ENCODE peak calls at places on chromosomes 13 and 19, in four cellular contexts. One of them, this sample, is unnamed.

GRCh38 chr19:17654993-17655392 is 33.2 kb downstream of the UNC13A start:
- DNase-seq in GM12878: no peak
- DNase-seq in WTC11: peak; percentile 50
- DNase-seq in K562: peak; percentile 40
- DNase-seq in this sample: no peak

GRCh38 chr19:31819837-31820236 is 470.6 kb upstream of the TSHZ3 start:
- DNase-seq in K562: no peak
- DNase-seq in GM12878: no peak
- DNase-seq in WTC11: no peak
- DNase-seq in this sample: no peak

GRCh38 chr13:40087021-40088002 is 431.9 kb downstream of the COG6 start:
- DNase-seq in K562: no peak
- DNase-seq in WTC11: peak; percentile 22
- DNase-seq in GM12878: no peak
- DNase-seq in this sample: peak; percentile 56

GRCh38 chr13:102040812-102041211 is 361.0 kb downstream of the FGF14 start:
- DNase-seq in WTC11: no peak
- DNase-seq in GM12878: no peak
- DNase-seq in K562: no peak
- DNase-seq in this sample: no peak

GRCh38 chr19:15432018-15432494 is 13.3 kb upstream of the AKAP8L start:
- DNase-seq in GM12878: no peak
- DNase-seq in WTC11: no peak
- DNase-seq in K562: peak; percentile 49
- DNase-seq in this sample: no peak

GRCh38 chr13:47175172-47175806 is 278.4 kb upstream of the HTR2A start:
- DNase-seq in WTC11: no peak
- DNase-seq in K562: no peak
- DNase-seq in GM12878: no peak
- DNase-seq in this sample: no peak

GRCh38 chr19:38434549-38435051 is 1.1 kb downstream of the RYR1 start:
- DNase-seq in K562: peak; percentile 73
- DNase-seq in WTC11: peak; percentile 94
- DNase-seq in GM12878: no peak
- DNase-seq in this sample: no peak

GRCh38 chr19:38425810-38426466 is at the start of gene RASGRP4:
- DNase-seq in WTC11: peak; percentile 45
- DNase-seq in GM12878: no peak
- DNase-seq in K562: peak; percentile 84
- DNase-seq in this sample: no peak

GRCh38 chr19:43625918-43626579 is 6.6 kb upstream of the ZNF428 start:
- DNase-seq in GM12878: no peak
- DNase-seq in WTC11: peak; percentile 74
- DNase-seq in K562: peak; percentile 86
- DNase-seq in this sample: no peak

GRCh38 chr19:18300930-18301717 is 19.7 kb upstream of the JUND start:
- DNase-seq in WTC11: no peak
- DNase-seq in GM12878: no peak
- DNase-seq in K562: peak; percentile 72
- DNase-seq in this sample: no peak

GRCh38 chr13:50999641-51000040 is 90.0 kb downstream of the RNASEH2B start:
- DNase-seq in K562: no peak
- DNase-seq in WTC11: no peak
- DNase-seq in GM12878: no peak
- DNase-seq in this sample: no peak

GRCh38 chr13:75685239-75685697 is 49.1 kb downstream of the LMO7 start:
- DNase-seq in GM12878: no peak
- DNase-seq in K562: no peak
- DNase-seq in WTC11: no peak
- DNase-seq in this sample: peak; percentile 42

GRCh38 chr13:49938921-49939320 is 2.8 kb upstream of the SPRYD7 start:
- DNase-seq in K562: no peak
- DNase-seq in WTC11: no peak
- DNase-seq in GM12878: no peak
- DNase-seq in this sample: peak; percentile 22

GRCh38 chr13:48476674-48477073 is 56.2 kb downstream of the RCBTB2 start:
- DNase-seq in WTC11: no peak
- DNase-seq in K562: no peak
- DNase-seq in GM12878: no peak
- DNase-seq in this sample: no peak

GRCh38 chr13:73952683-73953082 is 181.5 kb downstream of the KLF12 start:
- DNase-seq in GM12878: no peak
- DNase-seq in K562: no peak
- DNase-seq in WTC11: no peak
- DNase-seq in this sample: no peak

GRCh38 chr13:43915451-43915850 is 35.7 kb downstream of the LACC1 start:
- DNase-seq in K562: no peak
- DNase-seq in WTC11: no peak
- DNase-seq in GM12878: no peak
- DNase-seq in this sample: no peak

GRCh38 chr13:29969286-29969685 is 118.9 kb upstream of the UBL3 start:
- DNase-seq in GM12878: no peak
- DNase-seq in K562: no peak
- DNase-seq in WTC11: no peak
- DNase-seq in this sample: no peak

GRCh38 chr13:20848944-20849343 is 53.6 kb downstream of the XPO4 start:
- DNase-seq in K562: no peak
- DNase-seq in WTC11: no peak
- DNase-seq in GM12878: no peak
- DNase-seq in this sample: no peak

GRCh38 chr19:35718345-35719041 is 690 bp downstream of the KMT2B start:
- DNase-seq in GM12878: no peak
- DNase-seq in K562: peak; percentile 30
- DNase-seq in WTC11: peak; percentile 26
- DNase-seq in this sample: no peak

GRCh38 chr19:7679017-7679720 is 1.5 kb upstream of the TRAPPC5 start:
- DNase-seq in K562: no peak
- DNase-seq in GM12878: no peak
- DNase-seq in WTC11: no peak
- DNase-seq in this sample: peak; percentile 36

GRCh38 chr13:94327318-94327717 is 152.2 kb downstream of the DCT start:
- DNase-seq in GM12878: peak; percentile 73
- DNase-seq in K562: no peak
- DNase-seq in WTC11: no peak
- DNase-seq in this sample: no peak

GRCh38 chr13:79802389-79803140 is 321.6 kb downstream of the NDFIP2 start:
- DNase-seq in GM12878: no peak
- DNase-seq in K562: no peak
- DNase-seq in WTC11: no peak
- DNase-seq in this sample: no peak

GRCh38 chr19:17605761-17606745 is 50.6 kb downstream of the COLGALT1 start:
- DNase-seq in WTC11: peak; percentile 95
- DNase-seq in GM12878: peak; percentile 54
- DNase-seq in K562: peak; percentile 97
- DNase-seq in this sample: peak; percentile 80

GRCh38 chr19:23241433-23241832 is 8.8 kb downstream of the ZNF724 start:
- DNase-seq in GM12878: no peak
- DNase-seq in K562: no peak
- DNase-seq in WTC11: no peak
- DNase-seq in this sample: no peak

GRCh38 chr13:41268764-41269163 is 5.4 kb upstream of the MTRF1 start:
- DNase-seq in WTC11: no peak
- DNase-seq in K562: no peak
- DNase-seq in GM12878: no peak
- DNase-seq in this sample: no peak

GRCh38 chr19:3985643-3986259 is 488 bp upstream of the EEF2 start:
- DNase-seq in GM12878: no peak
- DNase-seq in K562: no peak
- DNase-seq in WTC11: no peak
- DNase-seq in this sample: no peak

GRCh38 chr19:13132471-13133166 is 14.6 kb downstream of the NACC1 start:
- DNase-seq in WTC11: no peak
- DNase-seq in K562: no peak
- DNase-seq in GM12878: no peak
- DNase-seq in this sample: no peak

GRCh38 chr13:110331362-110331761 is 24.3 kb downstream of the COL4A2 start:
- DNase-seq in K562: no peak
- DNase-seq in WTC11: no peak
- DNase-seq in GM12878: no peak
- DNase-seq in this sample: no peak

GRCh38 chr13:45207319-45207718 is 6.5 kb upstream of the KCTD4 start:
- DNase-seq in WTC11: no peak
- DNase-seq in GM12878: no peak
- DNase-seq in K562: no peak
- DNase-seq in this sample: no peak

GRCh38 chr19:5686647-5687359 is 3.3 kb upstream of the RPL36 start:
- DNase-seq in K562: peak; percentile 99
- DNase-seq in WTC11: peak; percentile 100
- DNase-seq in GM12878: peak; percentile 73
- DNase-seq in this sample: peak; percentile 87

GRCh38 chr19:33362508-33363228 is 10.8 kb upstream of the CEBPG start:
- DNase-seq in K562: no peak
- DNase-seq in WTC11: no peak
- DNase-seq in GM12878: no peak
- DNase-seq in this sample: no peak

GRCh38 chr19:11848594-11849263 is at the start of gene ZNF439:
- DNase-seq in WTC11: peak; percentile 94
- DNase-seq in K562: peak; percentile 38
- DNase-seq in GM12878: peak; percentile 52
- DNase-seq in this sample: peak; percentile 85

GRCh38 chr19:12880551-12881171 is 588 bp downstream of the DNASE2 start:
- DNase-seq in K562: no peak
- DNase-seq in WTC11: peak; percentile 56
- DNase-seq in GM12878: no peak
- DNase-seq in this sample: no peak

GRCh38 chr19:18021121-18021755 is 13.3 kb downstream of the ARRDC2 start:
- DNase-seq in K562: peak; percentile 67
- DNase-seq in GM12878: no peak
- DNase-seq in WTC11: no peak
- DNase-seq in this sample: no peak

GRCh38 chr19:3619631-3620012 is 7.0 kb downstream of the CACTIN start:
- DNase-seq in WTC11: no peak
- DNase-seq in GM12878: no peak
- DNase-seq in K562: no peak
- DNase-seq in this sample: no peak

GRCh38 chr13:110535526-110535925 is 26.0 kb downstream of the RAB20 start:
- DNase-seq in K562: no peak
- DNase-seq in WTC11: no peak
- DNase-seq in GM12878: no peak
- DNase-seq in this sample: no peak

GRCh38 chr19:45771331-45771933 is 2.4 kb upstream of the SIX5 start:
- DNase-seq in WTC11: peak; percentile 47
- DNase-seq in GM12878: no peak
- DNase-seq in K562: no peak
- DNase-seq in this sample: no peak

GRCh38 chr13:94366677-94367076 is 112.8 kb downstream of the DCT start:
- DNase-seq in WTC11: no peak
- DNase-seq in K562: no peak
- DNase-seq in GM12878: no peak
- DNase-seq in this sample: no peak

GRCh38 chr19:28642787-28643186 is 570.2 kb downstream of the UQCRFS1 start:
- DNase-seq in K562: no peak
- DNase-seq in WTC11: no peak
- DNase-seq in GM12878: no peak
- DNase-seq in this sample: no peak
- TF ChIP-seq ETV6 in K562: no peak
- TF ChIP-seq ETV6 in WTC11: no peak
- TF ChIP-seq ETV6 in GM12878: no peak
- TF ChIP-seq ETV6 in this sample: no peak

DNA sequence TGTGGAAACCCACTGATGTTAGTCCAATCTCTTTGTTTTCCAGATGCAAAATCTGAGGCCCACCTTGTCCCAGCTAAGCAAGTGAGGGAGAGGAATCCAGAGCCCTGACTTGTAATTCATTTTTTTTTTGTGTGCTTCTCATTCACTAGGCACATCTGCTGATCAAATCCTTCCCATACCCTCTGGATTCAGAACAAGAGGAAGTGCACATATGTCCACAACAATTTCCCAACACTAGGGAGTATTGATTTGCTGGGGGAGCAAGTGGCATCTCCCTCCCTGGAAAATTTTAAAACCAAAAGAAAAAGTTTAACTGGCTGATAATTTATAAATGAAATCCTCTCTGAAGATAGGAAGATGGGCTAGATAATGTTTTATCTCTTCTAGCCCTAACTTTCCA is 94.6 kb upstream of the RFC3 start:
- DNase-seq in WTC11: no peak
- DNase-seq in K562: no peak
- DNase-seq in GM12878: no peak
- DNase-seq in this sample: peak; percentile 32
- TF ChIP-seq ETV6 in WTC11: no peak
- TF ChIP-seq ETV6 in K562: no peak
- TF ChIP-seq ETV6 in GM12878: no peak
- TF ChIP-seq ETV6 in this sample: no peak

GRCh38 chr13:113471844-113472243 is 18.6 kb upstream of the ADPRHL1 start:
- DNase-seq in K562: no peak
- DNase-seq in GM12878: no peak
- DNase-seq in WTC11: no peak
- DNase-seq in this sample: no peak
- TF ChIP-seq ETV6 in K562: no peak
- TF ChIP-seq ETV6 in GM12878: no peak
- TF ChIP-seq ETV6 in WTC11: no peak
- TF ChIP-seq ETV6 in this sample: no peak

GRCh38 chr19:677601-678380 is 1.6 kb downstream of the FSTL3 start:
- DNase-seq in WTC11: no peak
- DNase-seq in GM12878: no peak
- DNase-seq in K562: no peak
- DNase-seq in this sample: no peak
- TF ChIP-seq ETV6 in WTC11: no peak
- TF ChIP-seq ETV6 in GM12878: no peak
- TF ChIP-seq ETV6 in K562: no peak
- TF ChIP-seq ETV6 in this sample: no peak

GRCh38 chr19:47819841-47820244 is 1.9 kb upstream of the CRX start:
- DNase-seq in WTC11: no peak
- DNase-seq in K562: no peak
- DNase-seq in GM12878: no peak
- DNase-seq in this sample: no peak
- TF ChIP-seq ETV6 in WTC11: no peak
- TF ChIP-seq ETV6 in K562: no peak
- TF ChIP-seq ETV6 in GM12878: no peak
- TF ChIP-seq ETV6 in this sample: no peak

GRCh38 chr13:91894311-91894710 is 495.9 kb downstream of the GPC5 start:
- DNase-seq in GM12878: no peak
- DNase-seq in K562: no peak
- DNase-seq in WTC11: no peak
- DNase-seq in this sample: no peak
- TF ChIP-seq ETV6 in GM12878: no peak
- TF ChIP-seq ETV6 in K562: no peak
- TF ChIP-seq ETV6 in WTC11: no peak
- TF ChIP-seq ETV6 in this sample: no peak

DNA sequence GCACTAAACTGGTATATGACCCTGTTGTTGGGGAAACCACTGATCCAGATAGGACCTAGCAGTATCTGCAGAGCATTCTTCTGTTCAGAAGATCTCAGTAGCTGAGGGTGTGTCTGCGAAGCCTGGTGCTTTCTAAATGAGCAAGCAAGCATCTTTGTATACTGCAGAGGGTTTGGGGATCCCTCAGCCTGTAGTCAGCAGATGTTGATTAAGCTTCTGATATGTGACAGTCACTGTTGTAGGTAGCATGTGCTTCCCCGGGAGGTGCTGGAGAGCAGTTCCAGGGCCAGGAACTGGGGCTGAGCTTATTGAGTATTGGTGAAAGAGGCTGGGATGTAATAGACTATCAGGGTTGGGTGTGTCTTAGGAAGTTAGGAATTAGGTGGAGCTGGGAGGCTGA is 1.5 kb downstream of the SCAF1 start:
- DNase-seq in GM12878: no peak
- DNase-seq in WTC11: no peak
- DNase-seq in K562: peak; percentile 38
- DNase-seq in this sample: no peak
- TF ChIP-seq ETV6 in GM12878: no peak
- TF ChIP-seq ETV6 in WTC11: no peak
- TF ChIP-seq ETV6 in K562: no peak
- TF ChIP-seq ETV6 in this sample: no peak